ENCODE peak calls at places on chromosomes 2 and 18, in eight cellular contexts. A is K562, W is fibroblast of mammary gland, R is fibroblast of lung, V is GM12865, M is coronary artery, B is astrocyte of the spinal cord, C is stomach. Q is an unnamed sample.

GRCh38 chr2:164782323-164782722 is 59.3 kb downstream of the COBLL1 start:
- DNase-seq in A (no peak), W (peak; percentile 79), R (peak; percentile 41), V (no peak), M (no peak), B (no peak), C (no peak), Q (peak; percentile 76)

GRCh38 chr2:221569342-221570278 is 2.5 kb downstream of the EPHA4 start:
- DNase-seq in A (no peak), W (no peak), R (no peak), V (no peak), M (no peak), B (no peak), C (no peak), Q (no peak)

GRCh38 chr18:75204262-75204977 is 4.5 kb downstream of the PTGR3 start:
- DNase-seq in A (no peak), W (no peak), R (peak; percentile 62), V (no peak), M (no peak), B (peak; percentile 50), C (no peak), Q (peak; percentile 61)

GRCh38 chr2:178229927-178230326 is 35.6 kb downstream of the OSBPL6 start:
- DNase-seq in A (no peak), W (no peak), R (no peak), V (no peak), M (no peak), B (no peak), C (no peak), Q (no peak)

GRCh38 chr2:217338306-217338916 is 478.5 kb upstream of the TNP1 start:
- DNase-seq in A (no peak), W (peak; percentile 91), R (peak; percentile 80), V (no peak), M (no peak), B (peak; percentile 57), C (no peak), Q (peak; percentile 94)

GRCh38 chr2:100422320-100422719 is 4.9 kb upstream of the CHST10 start:
- DNase-seq in A (peak; percentile 47), W (peak; percentile 44), R (peak; percentile 33), V (peak; percentile 6), M (no peak), B (peak; percentile 33), C (no peak), Q (peak; percentile 36)

GRCh38 chr2:168934826-168935225 is 33.7 kb downstream of the G6PC2 start:
- DNase-seq in A (no peak), W (peak; percentile 70), R (no peak), V (no peak), M (no peak), B (no peak), C (no peak), Q (no peak)

GRCh38 chr2:70936979-70937811 is 1.5 kb downstream of the ATP6V1B1 start:
- DNase-seq in A (no peak), W (no peak), R (no peak), V (no peak), M (no peak), B (no peak), C (no peak), Q (no peak)

GRCh38 chr2:171550613-171551012 is 28.3 kb downstream of the CYBRD1 start:
- DNase-seq in A (no peak), W (no peak), R (no peak), V (no peak), M (no peak), B (no peak), C (no peak), Q (no peak)

GRCh38 chr2:10003206-10004125 is 39.9 kb upstream of the KLF11 start:
- DNase-seq in A (no peak), W (no peak), R (no peak), V (no peak), M (peak; percentile 35), B (no peak), C (no peak), Q (peak; percentile 65)

GRCh38 chr2:30232801-30233130 is 1.4 kb downstream of the LBH start:
- DNase-seq in A (no peak), W (no peak), R (peak; percentile 33), V (no peak), M (peak; percentile 74), B (no peak), C (no peak), Q (no peak)

GRCh38 chr2:173854840-173855239 is 110.3 kb downstream of the SP3 start:
- DNase-seq in A (no peak), W (peak; percentile 75), R (peak; percentile 62), V (no peak), M (no peak), B (peak; percentile 48), C (no peak), Q (peak; percentile 39)

GRCh38 chr18:48548921-48549320 is 10.1 kb downstream of the CTIF start:
- DNase-seq in A (no peak), W (no peak), R (no peak), V (no peak), M (peak; percentile 31), B (no peak), C (no peak), Q (no peak)

GRCh38 chr2:86054539-86055082 is 51.1 kb downstream of the POLR1A start:
- DNase-seq in A (no peak), W (no peak), R (no peak), V (no peak), M (no peak), B (no peak), C (no peak), Q (no peak)

DNA sequence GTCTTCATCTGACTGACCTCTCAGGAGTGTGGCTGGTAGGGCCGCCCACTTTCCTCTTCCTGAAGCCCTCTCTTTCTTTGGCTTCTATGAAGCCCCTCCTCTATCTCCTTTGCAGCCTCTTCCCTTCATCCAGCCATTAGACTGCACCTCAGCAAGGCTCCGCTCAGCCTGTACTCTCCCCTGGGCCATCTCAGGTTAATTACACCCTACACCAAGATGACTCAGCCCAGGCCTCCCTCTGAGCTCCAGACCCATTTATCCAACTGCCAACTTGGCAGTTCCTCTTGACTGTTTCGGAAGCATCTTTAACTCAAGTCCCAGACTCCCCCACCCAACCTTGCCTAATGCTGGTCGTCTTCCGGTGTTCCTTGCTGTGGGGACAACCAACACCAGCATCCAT is 5.8 kb upstream of the WNT6 start:
- DNase-seq in A (no peak), W (peak; percentile 59), R (no peak), V (no peak), M (no peak), B (peak; percentile 16), C (no peak), Q (peak; percentile 31)
- H3K4me3 ChIP-seq in A (no peak overlapping the region), W (no peak overlapping the region), R (no peak overlapping the region), V (no peak overlapping the region), M (no peak overlapping the region), B (no peak overlapping the region), C (no peak overlapping the region), Q (no peak overlapping the region)

DNA sequence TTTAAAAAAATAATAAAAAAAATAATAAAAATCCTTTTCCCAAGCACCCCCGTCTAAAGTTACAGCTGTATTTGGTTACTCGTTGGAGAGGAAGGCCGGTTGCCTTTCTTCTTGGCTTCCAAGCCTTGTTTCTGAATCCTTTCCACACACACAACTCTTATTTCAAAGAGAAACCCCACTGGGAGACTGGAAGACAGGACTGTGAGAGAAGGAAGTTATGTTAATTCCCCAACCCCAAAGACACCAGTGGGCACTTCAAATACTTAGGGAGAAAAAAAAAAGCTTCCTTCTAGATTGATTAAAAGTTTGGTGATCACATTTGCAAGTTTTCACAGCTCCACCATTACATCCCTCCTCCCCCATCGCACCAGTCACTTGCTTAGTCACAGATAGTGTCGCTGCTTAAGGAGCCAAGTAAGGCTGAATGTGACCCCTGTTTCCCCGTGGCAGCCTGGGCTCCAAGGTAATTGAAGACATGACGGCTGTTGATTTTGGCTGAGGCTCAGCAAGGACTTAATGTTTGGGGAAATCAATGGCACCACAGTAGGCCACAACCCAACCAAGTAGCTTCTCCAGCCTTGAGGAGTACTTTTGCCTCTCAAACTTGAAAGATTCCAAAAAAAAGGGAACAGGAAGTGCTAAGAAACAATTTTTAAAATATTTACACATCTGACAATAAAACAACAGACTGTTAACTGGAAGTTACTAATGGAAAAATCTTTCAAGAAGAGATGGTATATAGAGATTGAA is 40.8 kb upstream of the FRZB start:
- DNase-seq in A (no peak), W (peak; percentile 53), R (no peak), V (no peak), M (no peak), B (peak; percentile 82), C (no peak), Q (no peak)
- TF ChIP-seq CTCF in A (no peak), W (no peak), R (no peak), V (no peak), M (no peak), B (no peak), C (no peak), Q (no peak)

GRCh38 chr2:74199275-74199701 is 873 bp downstream of the MTHFD2 start:
- DNase-seq in A (no peak), W (peak; percentile 69), R (peak; percentile 82), V (no peak), M (no peak), B (no peak), C (no peak), Q (no peak)

GRCh38 chr2:74198461-74199274 is at the start of gene MTHFD2:
- DNase-seq in A (peak; percentile 93), W (peak; percentile 86), R (peak; percentile 98), V (peak; percentile 99), M (peak; percentile 95), B (peak; percentile 98), C (peak; percentile 95), Q (peak; percentile 99)

GRCh38 chr2:74197049-74197448 is 1.4 kb upstream of the MTHFD2 start:
- DNase-seq in A (no peak), W (no peak), R (no peak), V (no peak), M (no peak), B (no peak), C (no peak), Q (no peak)

GRCh38 chr2:74199871-74200305 is 1.5 kb downstream of the MTHFD2 start:
- DNase-seq in A (no peak), W (peak; percentile 35), R (peak; percentile 29), V (no peak), M (no peak), B (no peak), C (no peak), Q (peak; percentile 46)

DNA sequence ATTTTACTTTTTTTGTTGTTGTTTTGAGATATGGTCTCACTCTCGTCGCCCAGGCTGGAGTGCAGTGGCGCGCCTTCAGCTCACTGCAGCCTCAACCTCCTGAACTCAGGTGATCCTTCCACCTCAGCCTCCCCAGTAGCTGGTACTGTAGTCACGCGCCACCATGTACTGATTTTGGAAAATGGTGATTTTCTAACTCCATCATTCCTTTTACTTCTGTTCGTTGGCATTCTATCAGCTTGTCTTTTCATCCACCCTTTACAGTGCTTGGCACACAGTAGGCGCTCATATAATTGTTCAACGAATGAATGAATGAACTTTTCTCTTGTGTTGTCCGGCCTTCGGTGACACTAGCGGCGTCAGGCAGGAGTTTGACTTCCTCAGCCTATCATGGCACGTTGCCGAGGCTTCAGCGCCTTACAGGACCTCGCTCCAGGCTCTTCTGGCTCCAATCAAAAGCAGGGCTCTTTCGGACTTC is 393 bp upstream of the MTHFD2 start:
- DNase-seq in A (no peak), W (peak; percentile 97), R (no peak), V (no peak), M (no peak), B (no peak), C (no peak), Q (no peak)
- H3K4me3 ChIP-seq in A (peak overlapping the region; percentile 72), W (peak overlapping the region; percentile 92), R (peak overlapping the region; percentile 85), V (peak overlapping the region; percentile 97), M (peak overlapping the region; percentile 76), B (peak overlapping the region; percentile 94), C (peak overlapping the region; percentile 76), Q (peak overlapping the region; percentile 94)

DNA sequence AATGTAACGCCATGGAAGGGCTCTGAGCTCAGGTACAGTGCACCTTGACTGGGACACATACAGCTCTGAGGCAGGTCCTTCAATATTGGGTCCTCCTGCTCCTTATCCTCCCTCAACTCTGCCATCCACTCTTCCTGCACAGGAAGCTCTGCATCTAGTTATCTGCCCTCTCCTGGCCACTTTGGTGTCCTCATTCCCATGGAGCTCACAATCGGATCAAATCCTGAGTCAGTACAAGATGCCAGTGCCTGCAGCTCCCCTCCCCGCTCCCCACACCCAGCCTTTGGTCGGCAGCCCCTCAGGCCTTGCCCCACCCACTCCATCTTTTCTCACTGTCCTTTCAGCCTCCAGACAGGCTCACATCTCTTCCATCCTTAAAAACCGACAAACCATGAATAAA is 58.0 kb downstream of the LRRFIP1 start:
- DNase-seq in A (peak; percentile 22), W (peak; percentile 61), R (no peak), V (no peak), M (no peak), B (no peak), C (no peak), Q (peak; percentile 53)
- TF ChIP-seq CTCF in A (peak; percentile 24), W (peak; percentile 51), R (peak; percentile 38), V (no peak), M (no peak), B (peak; percentile 50), C (no peak), Q (peak; percentile 61)

Q was measured in fibroblast of villous mesenchyme.